ENCODE peak calls at places on chromosomes 11 and 22, in seven cellular contexts. M is heart right ventricle, C is HCT116, H is body of pancreas, P is cardiac muscle cell, F is psoas muscle, Z is neuronal stem cell. R is an unnamed sample.

GRCh38 chr11:64237484-64237951 is 3.1 kb downstream of the VEGFB start:
- DNase-seq in M (no peak), C (no peak), H (peak; percentile 98), P (no peak), F (peak; percentile 48), Z (no peak), R (no peak)

GRCh38 chr11:106461148-106461547 is 383.7 kb downstream of the AASDHPPT start:
- DNase-seq in M (peak; percentile 14), C (no peak), H (no peak), P (no peak), F (no peak), Z (no peak), R (peak; percentile 37)

GRCh38 chr11:33344611-33345010 is 87.4 kb downstream of the HIPK3 start:
- DNase-seq in M (no peak), C (no peak), H (no peak), P (no peak), F (no peak), Z (no peak), R (no peak)

GRCh38 chr11:94131363-94132115 is 2.9 kb downstream of the PANX1 start:
- DNase-seq in M (no peak), C (no peak), H (no peak), P (no peak), F (no peak), Z (no peak), R (no peak)

GRCh38 chr11:69079891-69080290 is 31.2 kb downstream of the TPCN2 start:
- DNase-seq in M (no peak), C (no peak), H (no peak), P (no peak), F (no peak), Z (no peak), R (no peak)

GRCh38 chr11:6892400-6892799 is at the start of gene OR2D2:
- DNase-seq in M (no peak), C (no peak), H (no peak), P (no peak), F (no peak), Z (no peak), R (no peak)

GRCh38 chr11:3132831-3133455 is 32.2 kb downstream of the OSBPL5 start:
- DNase-seq in M (no peak), C (no peak), H (no peak), P (no peak), F (peak; percentile 46), Z (no peak), R (peak; percentile 37)

GRCh38 chr11:17599460-17599925 is 52.4 kb downstream of the OTOG start:
- DNase-seq in M (no peak), C (no peak), H (no peak), P (no peak), F (no peak), Z (no peak), R (no peak)

GRCh38 chr11:76598426-76598839 is 72.1 kb downstream of the LRRC32 start:
- DNase-seq in M (peak; percentile 51), C (peak; percentile 7), H (no peak), P (peak; percentile 61), F (no peak), Z (no peak), R (no peak)

GRCh38 chr11:19789840-19790710 is 77.4 kb downstream of the NAV2 start:
- DNase-seq in M (no peak), C (no peak), H (peak; percentile 19), P (no peak), F (no peak), Z (no peak), R (no peak)

GRCh38 chr11:9774591-9775392 is 110.9 kb downstream of the SWAP70 start:
- DNase-seq in M (no peak), C (no peak), H (no peak), P (no peak), F (no peak), Z (no peak), R (no peak)

GRCh38 chr11:120056301-120057027 is 81.4 kb downstream of the TRIM29 start:
- DNase-seq in M (no peak), C (no peak), H (no peak), P (no peak), F (no peak), Z (no peak), R (no peak)

GRCh38 chr11:114317738-114318137 is 21.5 kb downstream of the NNMT start:
- DNase-seq in M (peak; percentile 31), C (peak; percentile 13), H (no peak), P (peak; percentile 46), F (no peak), Z (peak; percentile 51), R (peak; percentile 60)

GRCh38 chr11:34633640-34633989 is 12.7 kb downstream of the EHF start:
- DNase-seq in M (no peak), C (no peak), H (no peak), P (no peak), F (no peak), Z (no peak), R (no peak)

GRCh38 chr11:34638897-34639296 is 18.0 kb downstream of the EHF start:
- DNase-seq in M (no peak), C (no peak), H (no peak), P (no peak), F (no peak), Z (no peak), R (no peak)

GRCh38 chr11:34633990-34634725 is 13.3 kb downstream of the EHF start:
- DNase-seq in M (no peak), C (no peak), H (peak; percentile 71), P (no peak), F (no peak), Z (no peak), R (no peak)

GRCh38 chr11:34637303-34637702 is 16.4 kb downstream of the EHF start:
- DNase-seq in M (peak; percentile 21), C (no peak), H (peak; percentile 60), P (no peak), F (no peak), Z (no peak), R (peak; percentile 29)

DNA sequence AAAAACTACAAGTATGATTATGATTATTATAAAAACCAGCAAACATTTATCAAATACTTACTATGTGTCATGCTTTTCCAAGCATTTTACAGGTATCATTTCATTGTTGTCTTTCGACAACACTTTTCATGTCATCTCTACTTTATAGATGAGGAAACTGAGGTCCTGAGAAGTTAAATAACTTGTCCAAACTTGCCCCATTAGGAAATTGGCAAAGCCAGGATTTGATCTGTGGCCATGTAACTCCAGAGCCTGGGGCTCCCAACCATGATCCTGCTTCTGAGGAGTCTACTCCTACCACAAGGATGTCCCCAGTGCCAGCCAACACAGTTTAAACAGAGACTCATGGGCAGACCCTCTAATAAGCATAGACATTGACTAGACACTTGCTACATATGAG is 15.2 kb downstream of the EHF start:
- DNase-seq in M (no peak), C (no peak), H (no peak), P (no peak), F (no peak), Z (no peak), R (no peak)
- H3K27ac ChIP-seq in M (no peak overlapping the region), C (no peak overlapping the region), H (peak overlapping the region; percentile 92), P (no peak overlapping the region), F (no peak overlapping the region), Z (no peak overlapping the region), R (no peak overlapping the region)

GRCh38 chr11:121533556-121534050 is 80.8 kb upstream of the SORL1-AS1 start:
- DNase-seq in M (no peak), C (no peak), H (no peak), P (no peak), F (no peak), Z (no peak), R (no peak)
- H3K9me3 ChIP-seq in M (no peaks in the 10 kb centered on the region), C (no peaks in the 10 kb centered on the region), H (no peaks in the 10 kb centered on the region), P (peaks cover 3% of the 10 kb centered on the region), F (peaks cover 14% of the 10 kb centered on the region), Z (no peaks in the 10 kb centered on the region), R (peaks cover 12% of the 10 kb centered on the region)

DNA sequence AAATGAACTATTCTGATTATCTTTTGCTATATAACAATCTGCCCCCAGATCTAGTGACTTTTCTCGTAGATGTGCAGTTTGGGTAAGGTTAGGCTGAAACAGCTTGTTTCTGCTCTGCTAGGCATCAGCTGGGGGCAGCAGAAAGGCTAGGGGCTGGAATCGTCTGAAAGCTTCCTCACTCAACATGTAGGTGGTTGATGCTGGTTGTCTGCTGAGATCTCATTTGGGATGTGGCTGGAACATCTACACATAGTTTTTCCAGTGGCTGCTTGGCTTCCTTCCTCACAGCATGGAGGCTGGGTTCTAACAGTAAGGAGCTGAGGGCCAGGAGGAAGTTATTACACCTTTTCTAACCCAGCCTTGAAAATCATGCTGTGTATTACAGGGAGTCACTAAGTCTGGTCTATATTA is 30.2 kb downstream of the USP47 start:
- DNase-seq in M (no peak), C (no peak), H (no peak), P (no peak), F (no peak), Z (no peak), R (no peak)
- H3K27ac ChIP-seq in M (no peak overlapping the region), C (no peak overlapping the region), H (peak overlapping the region; percentile 20), P (peak overlapping the region; percentile 15), F (no peak overlapping the region), Z (no peak overlapping the region), R (no peak overlapping the region)

GRCh38 chr22:47247609-47248240 is 485.3 kb downstream of the TBC1D22A start:
- DNase-seq in M (no peak), C (no peak), H (no peak), P (no peak), F (no peak), Z (no peak), R (no peak)
- H3K9me3 ChIP-seq in M (no peaks in the 10 kb centered on the region), C (no peaks in the 10 kb centered on the region), H (no peaks in the 10 kb centered on the region), P (no peaks in the 10 kb centered on the region), F (no peaks in the 10 kb centered on the region), Z (peaks cover 66% of the 10 kb centered on the region), R (peaks cover 4% of the 10 kb centered on the region)

GRCh38 chr22:35971418-35972119 is 57.1 kb downstream of the RBFOX2 start:
- DNase-seq in M (no peak), C (no peak), H (no peak), P (peak; percentile 37), F (no peak), Z (no peak), R (peak; percentile 29)

GRCh38 chr22:35973388-35973787 is 55.2 kb downstream of the RBFOX2 start:
- DNase-seq in M (no peak), C (no peak), H (peak; percentile 63), P (no peak), F (no peak), Z (no peak), R (no peak)

GRCh38 chr22:35977136-35977535 is 51.5 kb downstream of the RBFOX2 start:
- DNase-seq in M (no peak), C (no peak), H (no peak), P (no peak), F (no peak), Z (no peak), R (no peak)

GRCh38 chr22:35970601-35971417 is 57.8 kb downstream of the RBFOX2 start:
- DNase-seq in M (no peak), C (no peak), H (no peak), P (no peak), F (no peak), Z (no peak), R (no peak)

DNA sequence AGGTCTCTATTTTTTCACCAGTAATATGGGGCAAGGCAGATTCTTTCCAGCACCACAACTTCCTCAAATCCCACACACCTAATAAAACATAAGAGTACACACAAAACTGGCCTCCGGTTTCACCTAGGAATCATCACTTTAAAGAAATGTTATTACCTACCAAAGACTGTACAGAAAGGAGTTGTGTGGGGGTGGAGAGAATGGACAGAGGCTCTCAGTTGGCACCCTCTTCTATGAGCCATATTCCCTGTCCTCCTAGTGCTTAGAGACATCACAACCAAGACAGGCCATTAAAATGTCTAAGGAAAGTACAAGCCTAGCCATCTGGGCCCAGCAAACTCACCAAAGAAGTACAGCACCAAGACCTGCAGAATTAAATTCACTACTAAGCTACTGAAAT is 56.1 kb downstream of the RBFOX2 start:
- DNase-seq in M (no peak), C (no peak), H (no peak), P (no peak), F (no peak), Z (no peak), R (no peak)
- H3K27ac ChIP-seq in M (peak overlapping the region; percentile 83), C (no peak overlapping the region), H (peak overlapping the region; percentile 85), P (peak overlapping the region; percentile 46), F (no peak overlapping the region), Z (no peak overlapping the region), R (peak overlapping the region; percentile 55)

R was measured in heart left ventricle.